ENCODE peak calls at places on chromosomes 12 and 14, in seven cellular contexts. I, R, Y, D, X, B and C are unnamed samples.

GRCh38 chr14:100776681-100777365 is 49.1 kb upstream of the MEG3 start:
- DNase-seq in D (no peak), X (no peak), R (peak; percentile 12), I (no peak), B (no peak), Y (no peak), C (no peak)

GRCh38 chr12:111034911-111035577 is 114.7 kb upstream of the MYL2 start:
- DNase-seq in R (no peak), X (no peak), B (no peak), Y (no peak), D (no peak), I (peak; percentile 68), C (no peak)

GRCh38 chr12:109731231-109731731 is 17.7 kb downstream of the FAM222A start:
- DNase-seq in B (no peak), I (peak; percentile 45), D (peak; percentile 6), R (no peak), Y (no peak), X (peak; percentile 28), C (no peak)

GRCh38 chr14:22112004-22112403 is 438.4 kb upstream of the OR4E1 start:
- DNase-seq in I (peak; percentile 22), D (no peak), B (peak; percentile 49), Y (peak; percentile 29), X (no peak), R (peak; percentile 20), C (no peak)

GRCh38 chr12:24425601-24425970 is 476.1 kb upstream of the SOX5 start:
- DNase-seq in I (no peak), B (no peak), R (no peak), Y (no peak), D (no peak), X (no peak), C (no peak)

GRCh38 chr12:68086019-68086603 is 73.4 kb downstream of the IFNG start:
- DNase-seq in I (no peak), X (no peak), D (no peak), Y (no peak), B (no peak), R (no peak), C (no peak)

GRCh38 chr12:12779529-12779928 is 5.9 kb upstream of the APOLD1 start:
- DNase-seq in X (no peak), Y (no peak), D (no peak), B (no peak), I (no peak), R (no peak), C (peak; percentile 60)

GRCh38 chr12:105674871-105675699 is 344.6 kb downstream of the C12orf75 start:
- DNase-seq in X (no peak), Y (no peak), I (no peak), D (no peak), B (no peak), R (no peak), C (no peak)

GRCh38 chr12:123879691-123880090 is 92.9 kb downstream of the CCDC92 start:
- DNase-seq in B (no peak), Y (no peak), R (no peak), X (no peak), D (no peak), I (no peak), C (no peak)

GRCh38 chr14:68463705-68464104 is 329.2 kb downstream of the ZFP36L1 start:
- DNase-seq in R (no peak), D (no peak), B (peak; percentile 46), Y (no peak), X (no peak), I (no peak), C (no peak)

GRCh38 chr12:89345830-89346740 is 6.2 kb downstream of the DUSP6 start:
- DNase-seq in B (peak; percentile 63), D (peak; percentile 47), X (peak; percentile 85), Y (peak; percentile 72), R (peak; percentile 80), I (peak; percentile 51), C (no peak)

GRCh38 chr12:13197526-13198141 is 1.1 kb downstream of the EMP1 start:
- DNase-seq in I (no peak), D (peak; percentile 77), Y (no peak), R (no peak), X (no peak), B (no peak), C (no peak)

GRCh38 chr12:32583535-32583934 is 95.6 kb upstream of the DNM1L start:
- DNase-seq in R (no peak), I (no peak), B (no peak), Y (no peak), D (no peak), X (no peak), C (no peak)

GRCh38 chr14:22520235-22520634 is 68.8 kb downstream of the DAD1 start:
- DNase-seq in Y (no peak), D (peak; percentile 74), B (no peak), X (no peak), R (no peak), I (no peak), C (peak; percentile 32)

GRCh38 chr12:111673503-111673902 is 12.3 kb downstream of the BRAP start:
- DNase-seq in B (peak; percentile 23), Y (no peak), D (no peak), I (peak; percentile 37), R (no peak), X (no peak), C (no peak)

GRCh38 chr14:105891631-105892452 is 365.5 kb downstream of the TMEM121 start:
- DNase-seq in X (peak; percentile 46), R (no peak), D (peak; percentile 2), Y (peak; percentile 0), I (no peak), B (no peak), C (no peak)

GRCh38 chr12:93186131-93186530 is 191.6 kb upstream of the NUDT4 start:
- DNase-seq in B (no peak), R (no peak), I (no peak), D (no peak), X (no peak), Y (no peak), C (no peak)

GRCh38 chr14:21061347-21061668 is 3.7 kb downstream of the RNASE8 start:
- DNase-seq in I (no peak), D (no peak), B (no peak), Y (no peak), R (no peak), X (no peak), C (no peak)

GRCh38 chr12:114936148-114937099 is 252.4 kb upstream of the TBX3 start:
- DNase-seq in R (no peak), B (no peak), X (no peak), Y (no peak), I (no peak), D (no peak), C (no peak)

GRCh38 chr12:114938487-114939210 is 254.7 kb upstream of the TBX3 start:
- DNase-seq in D (no peak), I (no peak), Y (no peak), R (no peak), X (no peak), B (no peak), C (no peak)

GRCh38 chr12:114932806-114933205 is 248.8 kb upstream of the TBX3 start:
- DNase-seq in I (no peak), R (no peak), Y (no peak), X (no peak), B (no peak), D (no peak), C (no peak)

GRCh38 chr12:114933428-114934160 is 249.6 kb upstream of the TBX3 start:
- DNase-seq in D (no peak), Y (no peak), B (no peak), X (no peak), R (no peak), I (peak; percentile 6), C (peak; percentile 79)

GRCh38 chr12:114935658-114936057 is 251.7 kb upstream of the TBX3 start:
- DNase-seq in B (no peak), X (no peak), I (no peak), Y (no peak), D (no peak), R (no peak), C (no peak)
- TF ChIP-seq CTCF in B (no peak), X (no peak), I (peak; percentile 34), Y (no peak), D (no peak), R (no peak), C (peak; percentile 20)

DNA sequence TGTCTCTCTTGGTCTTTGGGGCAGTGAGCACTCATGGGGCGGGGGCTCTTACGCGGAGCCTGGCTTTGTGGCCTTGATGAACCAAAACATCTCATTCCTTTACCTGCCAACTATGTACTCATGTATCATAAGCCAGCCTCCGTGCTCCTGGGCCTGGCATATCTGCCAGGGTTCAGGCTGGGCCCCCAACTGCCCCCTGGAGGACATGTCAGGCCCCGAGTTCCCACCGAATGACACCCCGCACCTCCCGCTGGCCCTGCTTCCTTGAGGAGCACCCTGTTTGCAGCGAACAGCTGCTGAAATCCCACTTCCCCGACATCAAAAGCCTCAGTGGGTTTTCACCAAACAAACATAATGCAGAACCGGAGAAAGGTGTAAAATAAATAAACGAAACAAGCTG is 139.3 kb downstream of the RBM19 start:
- DNase-seq in B (no peak), D (no peak), X (no peak), I (no peak), R (no peak), Y (no peak), C (no peak)
- TF ChIP-seq CTCF in B (no peak), D (no peak), X (no peak), I (peak; percentile 16), R (no peak), Y (no peak), C (no peak)

DNA sequence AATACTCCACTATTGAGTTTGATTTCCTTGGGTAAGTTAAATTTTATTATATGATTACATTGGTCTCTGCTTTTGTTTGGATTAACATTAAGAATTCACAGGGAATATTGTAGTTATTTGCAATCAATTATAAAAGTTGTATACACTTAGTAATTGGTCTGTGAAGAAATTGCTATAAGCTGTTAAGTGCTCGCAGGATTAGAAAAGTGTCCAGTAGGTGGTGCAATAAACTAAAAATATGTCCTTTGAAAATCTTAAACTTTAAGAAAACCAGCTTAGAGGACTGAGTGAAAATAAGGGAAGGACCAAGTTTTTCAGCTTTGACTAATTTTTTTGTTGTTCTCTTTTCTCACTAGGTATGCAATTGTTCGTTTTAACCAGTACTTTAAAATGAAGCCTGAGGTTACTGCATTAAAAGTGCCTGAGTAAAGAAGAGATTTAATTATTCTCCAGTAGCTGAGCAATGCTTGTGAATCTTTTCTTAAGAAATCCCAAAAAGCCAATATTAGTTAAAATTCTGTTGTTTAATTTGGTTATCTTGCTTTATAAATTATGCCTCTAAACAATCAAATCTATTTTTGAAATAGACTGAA is 59.7 kb downstream of the ETNK1 start:
- DNase-seq in R (peak; percentile 13), I (peak; percentile 10), B (no peak), X (no peak), D (no peak), Y (no peak), C (no peak)
- TF ChIP-seq CTCF in R (peak; percentile 46), I (peak; percentile 82), B (peak; percentile 33), X (peak; percentile 78), D (peak; percentile 21), Y (peak; percentile 59), C (peak; percentile 53)

GRCh38 chr14:87052646-87053225 is 940.2 kb downstream of the GALC start:
- DNase-seq in I (no peak), Y (no peak), D (no peak), X (no peak), R (no peak), B (no peak), C (no peak)

GRCh38 chr14:87045956-87046355 is 947.0 kb downstream of the GALC start:
- DNase-seq in R (no peak), Y (no peak), I (no peak), B (no peak), X (no peak), D (no peak), C (no peak)

GRCh38 chr14:87046960-87047359 is 946.0 kb downstream of the GALC start:
- DNase-seq in R (no peak), Y (no peak), X (no peak), I (no peak), B (no peak), D (no peak), C (no peak)

GRCh38 chr14:87055007-87055406 is 938.0 kb downstream of the GALC start:
- DNase-seq in X (no peak), I (no peak), D (no peak), Y (no peak), B (no peak), R (no peak), C (no peak)

GRCh38 chr14:87049886-87050820 is 942.8 kb downstream of the GALC start:
- DNase-seq in R (no peak), B (peak; percentile 69), Y (no peak), X (no peak), I (peak; percentile 14), D (no peak), C (peak; percentile 8)
- TF ChIP-seq CTCF in R (no peak), B (peak; percentile 39), Y (no peak), X (no peak), I (peak; percentile 56), D (no peak), C (peak; percentile 63)